ENCODE peak calls at places on chromosomes 2 and 18, in nine cellular contexts. H, I, A, E, K, O, N, M and D are unnamed samples.

GRCh38 chr18:21073180-21073579 is 38.4 kb downstream of the ROCK1 start:
- ATAC-seq in N (no peak), K (no peak), I (no peak), E (peak), H (no peak), O (no peak), A (no peak), M (no peak), D (no peak)

GRCh38 chr18:8695932-8696510 is 9.3 kb upstream of the MTCL1 start:
- ATAC-seq in I (peak), E (peak), N (no peak), O (no peak), H (no peak), A (no peak), M (no peak), K (no peak), D (no peak)

GRCh38 chr2:204026294-204026693 is 89.7 kb downstream of the ICOS start:
- ATAC-seq in H (no peak), N (no peak), I (no peak), E (no peak), A (no peak), O (no peak), K (no peak), M (no peak), D (no peak)

GRCh38 chr2:47904903-47905453 is 1.3 kb downstream of the FBXO11 start:
- ATAC-seq in O (no peak), N (no peak), A (no peak), E (peak), I (no peak), M (peak), K (peak), H (peak), D (peak)

GRCh38 chr18:13762690-13763439 is 36.4 kb downstream of the RNMT start:
- ATAC-seq in I (peak), O (no peak), K (no peak), H (no peak), A (no peak), N (peak), E (no peak), M (no peak), D (no peak)

GRCh38 chr2:190396264-190396663 is 11.9 kb upstream of the MFSD6 start:
- ATAC-seq in K (no peak), H (peak), A (no peak), I (no peak), M (no peak), N (no peak), E (no peak), O (no peak), D (no peak)

GRCh38 chr2:118371500-118371899 is 283.2 kb downstream of the INSIG2 start:
- ATAC-seq in N (no peak), M (peak), O (no peak), K (no peak), I (peak), E (peak), H (peak), A (no peak), D (no peak)

GRCh38 chr2:131039535-131039907 is 53.7 kb downstream of the FAM168B start:
- ATAC-seq in I (no peak), K (no peak), H (no peak), O (no peak), M (no peak), A (no peak), N (no peak), E (no peak), D (no peak)

GRCh38 chr18:66749475-66750035 is 145.7 kb upstream of the CDH19 start:
- ATAC-seq in E (no peak), K (no peak), I (no peak), N (no peak), A (no peak), M (no peak), H (no peak), O (no peak), D (no peak)
- TF ChIP-seq CTCF in E (no peak), K (no peak), I (no peak), N (no peak), A (no peak), M (no peak), H (no peak), O (no peak), D (no peak)

GRCh38 chr18:22171263-22171838 is 2.0 kb downstream of the GATA6 start:
- ATAC-seq in H (no peak), O (no peak), E (no peak), K (no peak), I (no peak), M (no peak), A (no peak), N (no peak), D (no peak)
- H3K27ac ChIP-seq in H (peak), O (peak), E (no peak), K (no peak), I (peak), M (no peak), A (peak), N (peak), D (peak)

GRCh38 chr2:25293958-25294513 is 47.7 kb downstream of the DNMT3A start:
- ATAC-seq in K (no peak), E (no peak), M (no peak), I (no peak), H (no peak), N (peak), O (no peak), A (no peak), D (no peak)

GRCh38 chr2:25293145-25293544 is 48.6 kb downstream of the DNMT3A start:
- ATAC-seq in O (no peak), I (no peak), M (no peak), E (no peak), K (no peak), A (no peak), N (no peak), H (no peak), D (no peak)

GRCh38 chr2:25294573-25295462 is 46.9 kb downstream of the DNMT3A start:
- ATAC-seq in M (no peak), N (peak), I (peak), K (peak), E (peak), A (peak), O (peak), H (peak), D (peak)

GRCh38 chr2:25292408-25292807 is 49.3 kb downstream of the DNMT3A start:
- ATAC-seq in N (no peak), O (no peak), M (no peak), A (no peak), H (no peak), K (no peak), I (no peak), E (no peak), D (no peak)

DNA sequence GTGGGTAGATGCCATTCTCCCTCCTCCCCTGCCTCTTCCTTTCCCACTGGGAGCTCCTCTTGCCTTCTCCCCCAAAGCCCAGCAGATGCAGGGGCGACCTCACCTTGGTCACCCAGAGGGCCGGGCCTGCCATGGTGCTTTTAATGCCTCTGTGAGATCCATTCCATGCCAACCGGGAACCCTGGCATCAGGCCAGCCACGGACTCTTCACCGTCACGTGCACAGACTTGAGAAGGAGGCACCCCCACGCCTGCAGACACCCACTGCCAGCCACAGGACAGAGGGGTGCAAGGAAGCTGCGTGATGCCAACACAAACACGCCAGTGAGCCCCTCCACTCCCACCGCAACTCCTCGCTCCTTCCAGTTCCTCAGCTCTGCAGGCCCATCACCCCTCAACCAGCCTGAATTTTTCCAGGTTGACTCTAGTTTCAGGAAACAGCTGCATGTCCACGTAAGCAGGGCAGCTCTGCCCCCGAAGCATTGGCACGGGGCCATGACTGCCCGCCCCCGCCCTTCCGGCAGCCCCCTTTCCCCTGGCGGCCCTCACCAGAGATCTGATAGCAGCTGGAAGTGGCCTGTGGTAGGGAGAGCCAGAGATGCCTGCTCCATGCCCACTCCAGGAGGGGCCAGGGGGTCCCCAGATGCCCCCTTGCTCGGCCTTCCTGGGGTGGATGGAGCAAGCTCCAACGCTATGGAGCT is 50.8 kb downstream of the DNMT3A start:
- ATAC-seq in K (no peak), I (no peak), E (no peak), O (no peak), A (no peak), M (no peak), N (no peak), H (no peak), D (no peak)
- H3K4me3 ChIP-seq in K (no peak), I (no peak), E (no peak), O (no peak), A (no peak), M (no peak), N (no peak), H (no peak), D (no peak)

GRCh38 chr2:222052934-222053367 is 245.8 kb downstream of the PAX3 start:
- ATAC-seq in O (no peak), A (no peak), H (no peak), I (no peak), N (no peak), E (peak), K (no peak), M (peak), D (no peak)
- TF ChIP-seq CTCF in O (no peak), A (no peak), H (no peak), I (no peak), N (no peak), E (peak), K (no peak), M (no peak), D (no peak)

DNA sequence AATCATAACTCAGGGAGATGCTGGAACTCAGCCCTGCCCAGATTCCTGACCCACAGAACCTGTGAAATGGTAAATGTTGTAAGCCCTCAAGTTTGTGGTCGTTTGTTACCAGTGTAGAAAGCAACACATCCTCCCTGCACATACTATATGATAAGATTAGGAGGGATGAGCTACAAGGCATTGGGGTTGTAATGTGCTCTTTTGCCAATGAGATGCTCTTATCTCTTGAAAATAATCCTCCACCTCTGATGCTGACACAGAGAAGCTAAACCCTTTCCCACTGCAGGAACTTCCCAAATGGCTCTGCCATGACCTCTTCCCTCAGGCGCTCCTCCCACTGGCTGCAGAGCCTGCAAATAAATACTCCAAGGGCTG is 23.5 kb downstream of the CDC42EP3 start:
- ATAC-seq in I (peak), K (no peak), O (no peak), H (no peak), A (no peak), E (no peak), N (no peak), M (no peak), D (no peak)
- H3K27ac ChIP-seq in I (peak), K (no peak), O (no peak), H (peak), A (peak), E (peak), N (peak), M (no peak), D (peak)

GRCh38 chr2:235191933-235192332 is 240.1 kb downstream of the SH3BP4 start:
- ATAC-seq in K (no peak), E (no peak), A (no peak), I (no peak), N (peak), H (no peak), O (no peak), M (no peak), D (no peak)
- H3K4me3 ChIP-seq in K (no peak), E (no peak), A (no peak), I (no peak), N (no peak), H (no peak), O (no peak), M (no peak), D (no peak)

GRCh38 chr2:216875861-216876260 is 16.0 kb upstream of the TNP1 start:
- ATAC-seq in M (no peak), H (peak), K (no peak), I (no peak), A (no peak), E (no peak), O (no peak), N (no peak), D (no peak)

GRCh38 chr2:216873573-216873972 is 13.7 kb upstream of the TNP1 start:
- ATAC-seq in H (peak), M (no peak), N (no peak), K (no peak), I (no peak), E (no peak), O (no peak), A (no peak), D (no peak)

GRCh38 chr2:216879727-216880508 is 20.1 kb upstream of the TNP1 start:
- ATAC-seq in A (no peak), N (no peak), E (no peak), I (no peak), O (no peak), M (no peak), K (no peak), H (no peak), D (no peak)

GRCh38 chr2:216878072-216878471 is 18.2 kb upstream of the TNP1 start:
- ATAC-seq in M (no peak), O (no peak), K (no peak), A (no peak), H (no peak), E (no peak), I (no peak), N (no peak), D (no peak)

DNA sequence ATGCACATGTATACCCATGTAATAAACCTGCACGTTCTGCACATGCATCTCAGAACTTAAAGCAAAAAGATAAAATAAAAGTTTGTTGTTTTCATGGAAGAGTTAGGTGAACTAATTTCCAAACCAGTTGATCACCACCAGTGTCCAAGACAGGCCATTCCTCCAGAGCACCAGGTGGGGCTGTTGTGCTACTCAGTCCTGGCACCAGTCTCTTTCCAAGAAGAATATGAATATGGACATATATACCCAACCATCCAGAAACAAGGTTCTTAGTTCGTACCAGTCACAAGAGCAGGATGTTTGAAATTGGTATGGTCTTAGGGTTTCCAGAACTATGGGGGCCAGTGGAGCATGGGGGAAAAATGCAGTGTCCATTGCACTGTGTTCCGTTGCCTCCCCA is 17.2 kb upstream of the TNP1 start:
- ATAC-seq in O (no peak), M (no peak), I (no peak), A (no peak), N (no peak), E (no peak), K (no peak), H (no peak), D (no peak)
- TF ChIP-seq CTCF in O (no peak), M (no peak), I (no peak), A (no peak), N (no peak), E (peak), K (peak), H (no peak), D (no peak)